ENCODE peak calls at places on chromosomes 3 and 15, in five cellular contexts. J is fibroblast of mammary gland, P is OCI-LY7, O is GM06990, L is astrocyte of the cerebellum. B is an unnamed sample.

GRCh38 chr3:188697127-188697526 is 474.6 kb upstream of the TPRG1 start:
- DNase-seq in L (no peak), J (no peak), O (peak), P (peak), B (no peak)

GRCh38 chr15:45703670-45704328 is 69.0 kb downstream of the SQOR start:
- DNase-seq in P (no peak), L (no peak), J (no peak), O (no peak), B (no peak)

GRCh38 chr3:187520027-187520945 is 149.9 kb downstream of the SST start:
- DNase-seq in P (no peak), L (peak), O (no peak), J (peak), B (no peak)

GRCh38 chr3:188146219-188146618 is 7.7 kb upstream of the LPP start:
- DNase-seq in P (no peak), L (no peak), J (no peak), O (no peak), B (no peak)

GRCh38 chr3:150237490-150237889 is 170.6 kb upstream of the TSC22D2 start:
- DNase-seq in J (peak), O (no peak), P (no peak), L (no peak), B (no peak)

GRCh38 chr3:49454457-49454856 is 15.6 kb upstream of the DAG1 start:
- DNase-seq in J (no peak), L (no peak), P (peak), O (no peak), B (no peak)

GRCh38 chr3:192831111-192831644 is 86.5 kb downstream of the MB21D2 start:
- DNase-seq in J (peak), P (no peak), L (peak), O (peak), B (peak)

GRCh38 chr3:149468504-149469212 is 5.8 kb upstream of the TM4SF4 start:
- DNase-seq in O (no peak), P (no peak), J (peak), L (no peak), B (no peak)

GRCh38 chr3:14780927-14781507 is 37.7 kb upstream of the FGD5 start:
- DNase-seq in P (peak), O (peak), L (no peak), J (peak), B (peak)

GRCh38 chr15:29795610-29796009 is 26.7 kb downstream of the TJP1 start:
- DNase-seq in P (no peak), L (no peak), J (no peak), O (no peak), B (peak)

GRCh38 chr3:188693435-188693834 is 478.3 kb upstream of the TPRG1 start:
- DNase-seq in J (no peak), L (no peak), P (peak), O (no peak), B (no peak)

GRCh38 chr3:197454014-197454413 is 101.8 kb downstream of the BDH1 start:
- DNase-seq in L (no peak), J (no peak), O (no peak), P (peak), B (peak)

GRCh38 chr3:20185364-20185732 is 658 bp downstream of the SGO1 start:
- DNase-seq in J (peak), P (peak), O (no peak), L (no peak), B (peak)

GRCh38 chr15:60787737-60788513 is 309.0 kb upstream of the ICE2 start:
- DNase-seq in P (peak), J (peak), L (no peak), O (no peak), B (peak)
- H3K4me3 ChIP-seq in P (no peak), J (no peak), L (no peak), O (no peak), B (no peak)

GRCh38 chr3:141389703-141390102 is 21.4 kb downstream of the ZBTB38 start:
- DNase-seq in O (no peak), P (no peak), L (no peak), J (peak), B (peak)
- H3K4me3 ChIP-seq in O (peak), P (no peak), L (no peak), J (no peak), B (no peak)

DNA sequence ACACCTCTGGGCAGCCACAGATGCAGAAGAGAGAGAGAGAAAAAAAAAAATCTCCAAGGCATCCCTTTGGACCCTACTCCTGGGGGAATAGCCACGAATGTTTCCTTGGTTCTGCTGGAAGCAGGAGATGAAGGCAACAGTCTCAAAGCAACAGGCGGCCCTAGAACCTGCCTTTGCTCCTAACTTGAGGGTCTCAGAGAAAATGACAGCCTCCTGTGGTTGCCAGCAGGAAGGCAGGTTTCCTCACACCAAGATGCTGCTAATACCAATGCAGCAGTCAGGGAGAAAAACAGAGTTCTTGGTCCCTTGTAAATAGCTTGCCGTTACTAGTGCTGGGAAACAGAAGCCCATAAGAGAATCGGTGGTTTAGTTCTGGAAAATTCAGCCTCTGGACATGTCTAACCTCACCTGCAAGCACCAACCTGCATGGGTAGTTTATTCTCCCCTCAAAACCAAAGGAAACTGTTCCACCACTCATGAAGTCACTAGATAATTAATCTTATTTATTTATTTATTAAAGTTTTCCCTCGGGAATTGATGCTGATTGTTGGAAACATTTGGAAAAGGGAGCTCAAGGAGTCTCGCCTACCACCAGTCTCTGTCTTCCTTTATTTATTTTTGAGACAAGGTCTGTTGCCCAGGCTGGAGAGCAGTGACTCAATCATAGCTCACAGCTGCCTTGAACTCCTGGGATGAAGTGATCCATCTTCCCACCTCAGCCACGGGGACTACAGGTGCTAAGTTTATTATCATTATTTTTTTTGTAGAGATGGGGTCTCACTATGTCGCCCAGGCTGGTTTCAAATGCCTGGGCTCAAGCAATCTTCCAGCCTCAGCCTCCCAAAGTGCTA is 872 bp upstream of the FRMD4B start:
- DNase-seq in L (no peak), J (no peak), O (no peak), P (no peak), B (no peak)
- H3K4me3 ChIP-seq in L (peak), J (peak), O (no peak), P (no peak), B (peak)

GRCh38 chr3:36907911-36908646 is 36.8 kb downstream of the TRANK1 start:
- DNase-seq in O (peak), P (peak), J (peak), L (peak), B (peak)
- H3K4me3 ChIP-seq in O (peak), P (peak), J (peak), L (no peak), B (peak)

GRCh38 chr15:101088788-101089578 is 162.9 kb downstream of the CHSY1 start:
- DNase-seq in L (no peak), J (peak), P (peak), O (peak), B (peak)

GRCh38 chr15:101089579-101090459 is 162.0 kb downstream of the CHSY1 start:
- DNase-seq in L (no peak), O (no peak), J (no peak), P (no peak), B (no peak)

GRCh38 chr15:101091080-101092017 is 160.5 kb downstream of the CHSY1 start:
- DNase-seq in J (peak), L (peak), P (no peak), O (no peak), B (peak)

GRCh38 chr15:101092186-101092866 is 159.5 kb downstream of the CHSY1 start:
- DNase-seq in L (no peak), O (no peak), J (peak), P (no peak), B (peak)

GRCh38 chr15:101090460-101090853 is 161.4 kb downstream of the CHSY1 start:
- DNase-seq in L (no peak), J (no peak), O (no peak), P (no peak), B (no peak)
- H3K4me3 ChIP-seq in L (no peak), J (no peak), O (no peak), P (no peak), B (no peak)

DNA sequence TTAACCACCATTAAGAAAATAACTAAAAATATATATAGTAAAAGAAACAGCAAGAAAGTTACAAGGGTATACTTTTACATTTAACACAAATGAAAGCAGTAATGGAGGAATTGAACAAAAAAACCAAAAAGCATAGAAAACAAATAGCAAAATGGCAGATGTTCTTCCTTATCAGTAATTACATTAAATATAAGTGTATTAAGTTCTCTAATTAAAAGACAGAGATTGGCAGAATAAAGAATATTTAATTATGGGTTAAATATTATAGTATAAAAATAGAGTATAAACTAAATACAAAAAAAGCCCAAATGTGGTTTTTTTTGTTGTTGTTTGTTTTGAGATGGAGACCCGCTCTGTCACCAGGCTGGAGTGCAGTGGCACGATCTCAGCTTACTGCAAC is 20.5 kb downstream of the EHHADH start:
- DNase-seq in P (no peak), J (no peak), L (no peak), O (no peak), B (no peak)
- H3K4me3 ChIP-seq in P (no peak), J (no peak), L (no peak), O (no peak), B (no peak)

DNA sequence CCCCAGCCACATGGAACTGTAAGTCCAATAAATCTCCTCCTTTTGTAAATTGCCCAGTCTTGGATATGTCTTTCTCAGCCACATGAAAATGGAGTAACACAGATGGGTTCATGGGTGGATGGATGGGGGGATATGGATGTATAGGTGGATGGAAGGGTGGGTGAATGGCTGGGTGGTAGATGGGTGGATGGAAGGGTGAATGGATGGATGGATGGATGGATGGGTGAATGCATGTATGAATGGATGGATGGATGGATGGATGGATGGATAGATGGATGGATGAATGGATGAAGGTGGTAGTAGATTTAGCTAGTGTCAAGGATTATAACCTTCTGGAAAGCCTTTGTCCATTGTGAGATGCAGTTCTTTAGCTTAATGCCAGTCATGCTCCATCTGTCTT is 146.1 kb upstream of the ATP2B2 start:
- DNase-seq in J (no peak), P (no peak), L (no peak), O (no peak), B (no peak)
- H3K4me3 ChIP-seq in J (no peak), P (no peak), L (no peak), O (no peak), B (no peak)

GRCh38 chr15:37774961-37775360 is 159.5 kb upstream of the TMCO5A start:
- DNase-seq in O (no peak), J (no peak), L (no peak), P (no peak), B (no peak)

GRCh38 chr15:37771462-37771861 is 163.0 kb upstream of the TMCO5A start:
- DNase-seq in P (no peak), O (no peak), J (peak), L (no peak), B (no peak)

GRCh38 chr15:37777006-37777405 is 157.4 kb upstream of the TMCO5A start:
- DNase-seq in P (no peak), L (no peak), O (no peak), J (no peak), B (no peak)

GRCh38 chr15:37767841-37768455 is 166.5 kb upstream of the TMCO5A start:
- DNase-seq in O (no peak), P (no peak), J (peak), L (no peak), B (no peak)

GRCh38 chr15:37773111-37773860 is 161.2 kb upstream of the TMCO5A start:
- DNase-seq in P (no peak), O (no peak), J (peak), L (no peak), B (peak)
- H3K4me3 ChIP-seq in P (no peak), O (no peak), J (no peak), L (no peak), B (no peak)

DNA sequence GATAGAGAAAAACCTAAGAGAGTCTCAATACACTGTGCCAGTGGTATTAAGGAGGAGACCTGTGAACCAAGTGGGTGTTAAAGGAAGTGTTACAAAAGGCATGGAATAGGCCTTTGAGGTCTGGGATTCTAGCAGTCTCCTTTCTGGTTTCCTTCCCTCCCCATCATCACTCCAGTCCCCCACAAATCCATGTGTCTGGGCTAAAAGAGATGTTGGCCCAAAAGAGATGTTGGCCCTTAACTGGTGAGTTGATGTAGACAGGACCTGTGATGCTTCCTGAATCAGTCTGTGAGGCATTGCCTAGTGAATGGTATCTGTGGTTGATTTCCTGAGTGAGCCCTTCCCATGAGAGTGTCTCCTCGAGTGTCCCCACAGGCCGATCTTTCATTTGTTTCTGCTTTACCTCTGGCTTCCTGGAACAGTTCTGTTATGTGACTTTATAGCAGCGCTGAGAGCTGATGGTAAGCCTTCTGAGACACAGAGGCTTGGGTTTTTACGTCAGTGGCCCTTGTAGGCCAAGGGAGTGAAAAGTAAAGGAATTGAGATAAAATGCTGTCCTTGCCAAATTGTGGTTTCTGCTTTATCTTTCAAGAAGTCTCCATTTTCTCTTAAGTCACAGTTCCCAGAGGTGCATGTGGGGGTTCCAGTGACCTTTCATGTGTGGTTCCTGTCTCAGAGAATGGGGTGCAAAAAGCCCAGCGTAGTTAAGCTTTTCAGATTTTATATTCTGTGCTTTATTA is 87.8 kb downstream of the KLHL25 start:
- DNase-seq in L (no peak), O (peak), P (peak), J (peak), B (peak)
- H3K4me3 ChIP-seq in L (no peak), O (peak), P (peak), J (no peak), B (peak)

B was measured in adipocyte.